ENCODE peak calls at places on chromosomes 6 and 20, in seven cellular contexts. One of them, this sample, is unnamed.

GRCh38 chr6:32972353-32973143 is 4.2 kb downstream of the BRD2 start:
- DNase-seq in BJ: no peak
- DNase-seq in left lung: peak
- DNase-seq in heart left ventricle: peak
- DNase-seq in epithelial cell of esophagus: no peak
- DNase-seq in upper lobe of right lung: peak
- DNase-seq in fibroblast of villous mesenchyme: no peak
- DNase-seq in this sample: no peak

GRCh38 chr6:111952326-111952725 is 79.1 kb upstream of the FYN start:
- DNase-seq in fibroblast of villous mesenchyme: no peak
- DNase-seq in epithelial cell of esophagus: peak
- DNase-seq in BJ: no peak
- DNase-seq in heart left ventricle: no peak
- DNase-seq in upper lobe of right lung: no peak
- DNase-seq in left lung: no peak
- DNase-seq in this sample: no peak

GRCh38 chr6:157989541-157990289 is 8.1 kb downstream of the SYNJ2 start:
- DNase-seq in epithelial cell of esophagus: peak
- DNase-seq in upper lobe of right lung: peak
- DNase-seq in left lung: no peak
- DNase-seq in BJ: no peak
- DNase-seq in fibroblast of villous mesenchyme: peak
- DNase-seq in heart left ventricle: peak
- DNase-seq in this sample: no peak

GRCh38 chr20:20895537-20895936 is 183.1 kb upstream of the RALGAPA2 start:
- DNase-seq in BJ: no peak
- DNase-seq in fibroblast of villous mesenchyme: no peak
- DNase-seq in left lung: no peak
- DNase-seq in upper lobe of right lung: no peak
- DNase-seq in heart left ventricle: no peak
- DNase-seq in epithelial cell of esophagus: no peak
- DNase-seq in this sample: peak

GRCh38 chr6:131199568-131200272 is 64.5 kb downstream of the AKAP7 start:
- DNase-seq in fibroblast of villous mesenchyme: peak
- DNase-seq in heart left ventricle: no peak
- DNase-seq in BJ: no peak
- DNase-seq in upper lobe of right lung: no peak
- DNase-seq in left lung: no peak
- DNase-seq in epithelial cell of esophagus: peak
- DNase-seq in this sample: peak

GRCh38 chr6:16651871-16652270 is 109.4 kb downstream of the ATXN1 start:
- DNase-seq in fibroblast of villous mesenchyme: no peak
- DNase-seq in upper lobe of right lung: no peak
- DNase-seq in heart left ventricle: no peak
- DNase-seq in epithelial cell of esophagus: peak
- DNase-seq in BJ: no peak
- DNase-seq in left lung: no peak
- DNase-seq in this sample: no peak

GRCh38 chr6:15440040-15440439 is 194.2 kb downstream of the JARID2 start:
- DNase-seq in upper lobe of right lung: no peak
- DNase-seq in epithelial cell of esophagus: no peak
- DNase-seq in fibroblast of villous mesenchyme: no peak
- DNase-seq in heart left ventricle: no peak
- DNase-seq in BJ: no peak
- DNase-seq in left lung: no peak
- DNase-seq in this sample: no peak

GRCh38 chr20:24838551-24839530 is 110.2 kb upstream of the CST7 start:
- DNase-seq in heart left ventricle: no peak
- DNase-seq in left lung: no peak
- DNase-seq in upper lobe of right lung: no peak
- DNase-seq in BJ: no peak
- DNase-seq in fibroblast of villous mesenchyme: no peak
- DNase-seq in epithelial cell of esophagus: peak
- DNase-seq in this sample: no peak

GRCh38 chr20:58649288-58650180 is 1.5 kb upstream of the STX16 start:
- DNase-seq in upper lobe of right lung: peak
- DNase-seq in heart left ventricle: peak
- DNase-seq in left lung: no peak
- DNase-seq in epithelial cell of esophagus: no peak
- DNase-seq in BJ: no peak
- DNase-seq in fibroblast of villous mesenchyme: no peak
- DNase-seq in this sample: no peak

GRCh38 chr6:106275692-106276091 is 49.9 kb downstream of the ATG5 start:
- DNase-seq in upper lobe of right lung: no peak
- DNase-seq in heart left ventricle: no peak
- DNase-seq in left lung: no peak
- DNase-seq in fibroblast of villous mesenchyme: peak
- DNase-seq in BJ: peak
- DNase-seq in epithelial cell of esophagus: no peak
- DNase-seq in this sample: no peak

GRCh38 chr6:30657454-30657853 is 10.5 kb downstream of the C6orf136 start:
- DNase-seq in BJ: no peak
- DNase-seq in left lung: no peak
- DNase-seq in fibroblast of villous mesenchyme: no peak
- DNase-seq in upper lobe of right lung: no peak
- DNase-seq in epithelial cell of esophagus: no peak
- DNase-seq in heart left ventricle: no peak
- DNase-seq in this sample: no peak

GRCh38 chr6:106557837-106558236 is 71.5 kb downstream of the RTN4IP1 start:
- DNase-seq in epithelial cell of esophagus: peak
- DNase-seq in fibroblast of villous mesenchyme: peak
- DNase-seq in upper lobe of right lung: no peak
- DNase-seq in heart left ventricle: no peak
- DNase-seq in BJ: no peak
- DNase-seq in left lung: no peak
- DNase-seq in this sample: no peak

GRCh38 chr6:132798820-132799538 is 542 bp upstream of the SLC18B1 start:
- DNase-seq in upper lobe of right lung: peak
- DNase-seq in heart left ventricle: peak
- DNase-seq in fibroblast of villous mesenchyme: peak
- DNase-seq in BJ: no peak
- DNase-seq in left lung: peak
- DNase-seq in epithelial cell of esophagus: peak
- DNase-seq in this sample: no peak

GRCh38 chr6:159038914-159039884 is 5.6 kb downstream of the TAGAP start:
- DNase-seq in heart left ventricle: no peak
- DNase-seq in left lung: no peak
- DNase-seq in BJ: peak
- DNase-seq in epithelial cell of esophagus: peak
- DNase-seq in fibroblast of villous mesenchyme: peak
- DNase-seq in upper lobe of right lung: no peak
- DNase-seq in this sample: peak

DNA sequence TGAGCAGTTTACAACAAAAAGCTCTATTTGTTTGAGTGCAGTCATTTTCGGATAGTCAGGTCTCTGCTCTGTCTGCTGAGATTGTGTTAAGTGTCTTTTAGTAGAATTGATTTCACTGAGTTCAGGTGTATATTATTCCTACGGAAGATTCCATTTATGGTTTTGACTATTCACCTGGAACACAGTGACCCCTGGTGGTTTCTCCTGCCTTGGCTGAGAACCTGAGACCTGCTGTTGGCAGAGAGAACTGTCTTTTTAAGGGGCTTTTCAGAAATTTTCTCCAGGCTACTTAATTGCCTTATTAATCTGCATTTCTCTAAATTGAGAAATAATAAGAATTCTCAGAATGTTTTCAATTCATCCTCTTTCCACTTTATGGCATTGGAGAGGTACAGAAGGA is 508.0 kb downstream of the TBC1D32 start:
- DNase-seq in epithelial cell of esophagus: peak
- DNase-seq in BJ: no peak
- DNase-seq in fibroblast of villous mesenchyme: no peak
- DNase-seq in upper lobe of right lung: no peak
- DNase-seq in heart left ventricle: no peak
- DNase-seq in left lung: no peak
- DNase-seq in this sample: no peak
- TF ChIP-seq CTCF in epithelial cell of esophagus: peak
- TF ChIP-seq CTCF in BJ: no peak
- TF ChIP-seq CTCF in fibroblast of villous mesenchyme: peak
- TF ChIP-seq CTCF in upper lobe of right lung: peak
- TF ChIP-seq CTCF in heart left ventricle: peak
- TF ChIP-seq CTCF in left lung: peak
- TF ChIP-seq CTCF in this sample: peak

GRCh38 chr6:18388942-18389341 is 1.8 kb downstream of the RNF144B start:
- DNase-seq in heart left ventricle: no peak
- DNase-seq in upper lobe of right lung: no peak
- DNase-seq in fibroblast of villous mesenchyme: peak
- DNase-seq in epithelial cell of esophagus: peak
- DNase-seq in BJ: peak
- DNase-seq in left lung: no peak
- DNase-seq in this sample: peak
- H3K4me3 ChIP-seq in heart left ventricle: peak
- H3K4me3 ChIP-seq in upper lobe of right lung: peak
- H3K4me3 ChIP-seq in fibroblast of villous mesenchyme: no peak
- H3K4me3 ChIP-seq in epithelial cell of esophagus: peak
- H3K4me3 ChIP-seq in BJ: peak
- H3K4me3 ChIP-seq in left lung: peak
- H3K4me3 ChIP-seq in this sample: peak

DNA sequence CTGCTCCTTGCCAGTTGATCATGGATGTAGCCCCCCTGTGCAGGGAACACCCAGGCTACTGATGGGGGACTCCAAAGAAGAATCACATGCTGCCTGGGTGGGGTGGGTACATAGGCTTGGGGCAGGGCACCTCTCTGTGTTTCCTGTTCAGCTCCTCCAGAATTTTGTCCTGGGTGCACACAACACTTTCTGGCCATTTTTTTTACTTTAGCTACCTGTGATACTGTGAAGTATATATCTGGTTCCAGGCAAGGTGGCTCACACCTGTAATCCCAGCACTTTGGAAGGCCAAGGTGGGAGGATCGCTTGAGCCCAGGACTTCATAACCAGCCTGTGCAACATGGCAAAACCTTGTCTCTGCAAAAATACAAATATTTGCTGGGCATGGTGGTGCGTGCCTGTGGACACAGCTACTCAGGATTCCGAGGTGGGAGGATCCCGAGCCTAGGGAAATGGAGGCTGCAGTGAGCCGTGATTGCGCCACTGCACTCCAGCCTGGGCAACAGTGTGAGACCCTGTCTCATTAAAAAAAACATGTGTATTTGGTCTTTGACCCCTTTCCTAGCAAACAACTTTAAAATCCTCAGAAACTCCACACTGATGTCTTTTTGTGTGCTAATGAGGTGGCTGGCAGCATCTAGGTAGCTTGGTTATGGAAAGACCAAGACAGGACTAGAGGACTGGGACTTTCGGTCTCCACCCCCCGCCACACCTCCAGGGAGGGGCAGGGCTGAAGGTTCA is 14.1 kb downstream of the SLC4A11 start:
- DNase-seq in BJ: no peak
- DNase-seq in left lung: no peak
- DNase-seq in epithelial cell of esophagus: no peak
- DNase-seq in fibroblast of villous mesenchyme: no peak
- DNase-seq in heart left ventricle: no peak
- DNase-seq in upper lobe of right lung: no peak
- DNase-seq in this sample: no peak
- TF ChIP-seq CTCF in BJ: no peak
- TF ChIP-seq CTCF in left lung: no peak
- TF ChIP-seq CTCF in epithelial cell of esophagus: no peak
- TF ChIP-seq CTCF in fibroblast of villous mesenchyme: no peak
- TF ChIP-seq CTCF in heart left ventricle: no peak
- TF ChIP-seq CTCF in upper lobe of right lung: no peak
- TF ChIP-seq CTCF in this sample: no peak

GRCh38 chr6:145904391-145904790 is 59.8 kb downstream of the SHPRH start:
- DNase-seq in fibroblast of villous mesenchyme: no peak
- DNase-seq in BJ: no peak
- DNase-seq in left lung: no peak
- DNase-seq in epithelial cell of esophagus: no peak
- DNase-seq in heart left ventricle: no peak
- DNase-seq in upper lobe of right lung: no peak
- DNase-seq in this sample: no peak

GRCh38 chr6:145903356-145904102 is 60.6 kb downstream of the SHPRH start:
- DNase-seq in heart left ventricle: no peak
- DNase-seq in fibroblast of villous mesenchyme: peak
- DNase-seq in epithelial cell of esophagus: no peak
- DNase-seq in left lung: no peak
- DNase-seq in upper lobe of right lung: no peak
- DNase-seq in BJ: no peak
- DNase-seq in this sample: no peak

GRCh38 chr6:145906144-145906543 is 58.0 kb downstream of the SHPRH start:
- DNase-seq in upper lobe of right lung: no peak
- DNase-seq in epithelial cell of esophagus: no peak
- DNase-seq in left lung: no peak
- DNase-seq in heart left ventricle: no peak
- DNase-seq in BJ: no peak
- DNase-seq in fibroblast of villous mesenchyme: no peak
- DNase-seq in this sample: no peak

GRCh38 chr6:145899915-145900569 is 64.1 kb downstream of the SHPRH start:
- DNase-seq in upper lobe of right lung: no peak
- DNase-seq in BJ: no peak
- DNase-seq in left lung: no peak
- DNase-seq in fibroblast of villous mesenchyme: no peak
- DNase-seq in heart left ventricle: no peak
- DNase-seq in epithelial cell of esophagus: no peak
- DNase-seq in this sample: no peak

GRCh38 chr6:145904878-145905277 is 59.3 kb downstream of the SHPRH start:
- DNase-seq in epithelial cell of esophagus: no peak
- DNase-seq in heart left ventricle: no peak
- DNase-seq in upper lobe of right lung: no peak
- DNase-seq in left lung: no peak
- DNase-seq in fibroblast of villous mesenchyme: no peak
- DNase-seq in BJ: no peak
- DNase-seq in this sample: no peak
- H3K4me3 ChIP-seq in epithelial cell of esophagus: no peak
- H3K4me3 ChIP-seq in heart left ventricle: no peak
- H3K4me3 ChIP-seq in upper lobe of right lung: no peak
- H3K4me3 ChIP-seq in left lung: no peak
- H3K4me3 ChIP-seq in fibroblast of villous mesenchyme: no peak
- H3K4me3 ChIP-seq in BJ: no peak
- H3K4me3 ChIP-seq in this sample: no peak

GRCh38 chr6:152232494-152233151 is 404.5 kb downstream of the SYNE1 start:
- DNase-seq in upper lobe of right lung: no peak
- DNase-seq in epithelial cell of esophagus: no peak
- DNase-seq in heart left ventricle: no peak
- DNase-seq in fibroblast of villous mesenchyme: peak
- DNase-seq in BJ: peak
- DNase-seq in left lung: no peak
- DNase-seq in this sample: no peak
- TF ChIP-seq CTCF in upper lobe of right lung: no peak
- TF ChIP-seq CTCF in epithelial cell of esophagus: no peak
- TF ChIP-seq CTCF in heart left ventricle: peak
- TF ChIP-seq CTCF in fibroblast of villous mesenchyme: peak
- TF ChIP-seq CTCF in BJ: peak
- TF ChIP-seq CTCF in left lung: no peak
- TF ChIP-seq CTCF in this sample: no peak